ENCODE peak calls at places on chromosomes 16 and 17, in eight cellular contexts. Z is KBM-7; Y is lung; U is activated CD4-positive, CD25-positive, alpha-beta regulatory T cell; R is progenitor cell of endocrine pancreas; V is choroid plexus epithelial cell; F is iris pigment epithelial cell; L is M059J. I is an unnamed sample.

GRCh38 chr16:1346422-1347285 is 5.0 kb downstream of the TSR3 start:
- DNase-seq in Z (no peak), Y (no peak), U (no peak), R (no peak), V (no peak), F (no peak), L (no peak), I (no peak)

GRCh38 chr17:42670199-42670924 is 6.4 kb downstream of the PLEKHH3 start:
- DNase-seq in Z (no peak), Y (no peak), U (no peak), R (no peak), V (peak), F (no peak), L (no peak), I (no peak)

GRCh38 chr17:28185658-28186057 is 133.3 kb upstream of the TMEM97 start:
- DNase-seq in Z (no peak), Y (no peak), U (no peak), R (no peak), V (no peak), F (no peak), L (no peak), I (no peak)

GRCh38 chr17:2018716-2019490 is 6.2 kb downstream of the RTN4RL1 start:
- DNase-seq in Z (no peak), Y (no peak), U (no peak), R (no peak), V (no peak), F (no peak), L (no peak), I (no peak)

GRCh38 chr17:49942918-49943317 is 26.1 kb upstream of the DLX4 start:
- DNase-seq in Z (no peak), Y (no peak), U (no peak), R (no peak), V (no peak), F (no peak), L (no peak), I (no peak)

GRCh38 chr17:6578491-6578890 is 22.1 kb upstream of the PITPNM3 start:
- DNase-seq in Z (no peak), Y (no peak), U (no peak), R (no peak), V (no peak), F (no peak), L (no peak), I (no peak)

GRCh38 chr17:57553525-57553924 is 191.6 kb downstream of the CCDC182 start:
- DNase-seq in Z (no peak), Y (no peak), U (no peak), R (no peak), V (peak), F (peak), L (peak), I (peak)

GRCh38 chr17:27616414-27616813 is 14.6 kb upstream of the LGALS9 start:
- DNase-seq in Z (no peak), Y (no peak), U (no peak), R (no peak), V (peak), F (no peak), L (no peak), I (no peak)

GRCh38 chr16:57372372-57373116 is at the start of gene CX3CL1:
- DNase-seq in Z (no peak), Y (peak), U (no peak), R (peak), V (peak), F (no peak), L (peak), I (peak)

GRCh38 chr17:66449418-66449977 is 147.1 kb downstream of the PRKCA start:
- DNase-seq in Z (no peak), Y (no peak), U (no peak), R (no peak), V (no peak), F (no peak), L (no peak), I (peak)

GRCh38 chr17:48830840-48831548 is at the start of gene CALCOCO2:
- DNase-seq in Z (peak), Y (peak), U (peak), R (peak), V (peak), F (peak), L (peak), I (peak)

GRCh38 chr17:76700627-76701470 is 9.9 kb downstream of the MXRA7 start:
- DNase-seq in Z (no peak), Y (no peak), U (no peak), R (no peak), V (peak), F (peak), L (no peak), I (peak)

GRCh38 chr16:13307255-13307654 is 405.9 kb downstream of the SHISA9 start:
- DNase-seq in Z (peak), Y (no peak), U (no peak), R (no peak), V (peak), F (peak), L (peak), I (peak)

GRCh38 chr16:66198641-66199040 is 167.8 kb upstream of the CDH5 start:
- DNase-seq in Z (no peak), Y (no peak), U (no peak), R (no peak), V (no peak), F (no peak), L (no peak), I (no peak)

GRCh38 chr17:72470338-72471133 is 349.7 kb downstream of the SOX9 start:
- DNase-seq in Z (no peak), Y (no peak), U (no peak), R (no peak), V (no peak), F (no peak), L (peak), I (peak)

GRCh38 chr17:57924677-57925076 is 30.5 kb downstream of the CUEDC1 start:
- DNase-seq in Z (no peak), Y (no peak), U (no peak), R (no peak), V (no peak), F (no peak), L (no peak), I (no peak)

GRCh38 chr17:77741109-77741508 is 217.4 kb upstream of the TNRC6C start:
- DNase-seq in Z (peak), Y (no peak), U (no peak), R (no peak), V (no peak), F (no peak), L (no peak), I (no peak)

GRCh38 chr16:66265556-66266133 is 100.8 kb upstream of the CDH5 start:
- DNase-seq in Z (no peak), Y (no peak), U (no peak), R (no peak), V (no peak), F (no peak), L (no peak), I (no peak)

GRCh38 chr16:57365826-57366536 is 6.3 kb upstream of the CX3CL1 start:
- DNase-seq in Z (no peak), Y (no peak), U (no peak), R (no peak), V (no peak), F (no peak), L (no peak), I (no peak)

GRCh38 chr16:53291757-53292392 is 142.4 kb upstream of the RBL2 start:
- DNase-seq in Z (no peak), Y (no peak), U (no peak), R (no peak), V (peak), F (peak), L (peak), I (no peak)

GRCh38 chr16:66605177-66605999 is 884 bp downstream of the CMTM3 start:
- DNase-seq in Z (no peak), Y (peak), U (no peak), R (peak), V (peak), F (peak), L (peak), I (peak)

GRCh38 chr16:588639-588888 is 1.3 kb upstream of the RAB40C start:
- DNase-seq in Z (no peak), Y (no peak), U (peak), R (peak), V (peak), F (peak), L (peak), I (peak)

GRCh38 chr16:57422026-57422944 is 17.7 kb downstream of the CCL17 start:
- DNase-seq in Z (peak), Y (no peak), U (no peak), R (no peak), V (peak), F (peak), L (peak), I (peak)

GRCh38 chr17:349666-350065 is 2.9 kb downstream of the RPH3AL start:
- DNase-seq in Z (no peak), Y (no peak), U (no peak), R (no peak), V (no peak), F (no peak), L (no peak), I (peak)

GRCh38 chr17:79085921-79086551 is 11.4 kb downstream of the ENGASE start:
- DNase-seq in Z (no peak), Y (no peak), U (no peak), R (no peak), V (no peak), F (no peak), L (no peak), I (no peak)

GRCh38 chr16:77157773-77158172 is 33.2 kb upstream of the MON1B start:
- DNase-seq in Z (no peak), Y (no peak), U (no peak), R (no peak), V (no peak), F (no peak), L (no peak), I (no peak)

GRCh38 chr17:59753522-59754467 is 46.3 kb downstream of the VMP1 start:
- DNase-seq in Z (peak), Y (no peak), U (no peak), R (no peak), V (peak), F (peak), L (peak), I (peak)